ENCODE peak calls at places on chromosomes 3 and 15, in four cellular contexts. Q is stimulated activated CD8-positive, alpha-beta memory T cell treated with anti-CD3 and anti-CD28 coated beads, Interleukin-12 subunit alpha, Interleukin-12 subunit beta, amount 100 ng/mL, for 4 hours; A is HFF-Myc; V is GM04504. G is an unnamed sample.

GRCh38 chr3:41961061-41961749 is 698 bp downstream of the ULK4 start:
- DNase-seq in Q (peak), A (peak), V (peak), G (peak)

GRCh38 chr3:129975332-129976090 is 991 bp downstream of the TRH start:
- DNase-seq in Q (no peak), A (no peak), V (no peak), G (no peak)

GRCh38 chr3:40764722-40765121 is 240.0 kb downstream of the ZNF621 start:
- DNase-seq in Q (no peak), A (no peak), V (no peak), G (no peak)

GRCh38 chr15:68997930-68998777 is 16.3 kb upstream of the NOX5 start:
- DNase-seq in Q (no peak), A (no peak), V (no peak), G (no peak)

GRCh38 chr15:93476491-93477176 is 387.6 kb upstream of the RGMA start:
- DNase-seq in Q (no peak), A (no peak), V (no peak), G (no peak)

GRCh38 chr3:117407317-117407716 is 697.7 kb downstream of the TUSC7 start:
- DNase-seq in Q (no peak), A (no peak), V (no peak), G (no peak)

GRCh38 chr3:30778923-30779322 is 115.5 kb downstream of the GADL1 start:
- DNase-seq in Q (no peak), A (no peak), V (no peak), G (no peak)

GRCh38 chr15:90343391-90343790 is 8.7 kb upstream of the ZNF774 start:
- DNase-seq in Q (no peak), A (no peak), V (no peak), G (no peak)

GRCh38 chr3:18747383-18747782 is 322.2 kb upstream of the SATB1 start:
- DNase-seq in Q (no peak), A (no peak), V (no peak), G (no peak)

GRCh38 chr3:187954486-187955075 is 199.4 kb upstream of the LPP start:
- DNase-seq in Q (no peak), A (no peak), V (peak), G (no peak)

GRCh38 chr3:43755511-43756200 is 64.9 kb downstream of the ABHD5 start:
- DNase-seq in Q (no peak), A (no peak), V (no peak), G (no peak)

GRCh38 chr15:64334530-64334929 is 21.4 kb downstream of the CSNK1G1 start:
- DNase-seq in Q (no peak), A (no peak), V (no peak), G (peak)

GRCh38 chr3:126360714-126361060 is 3.5 kb upstream of the KLF15 start:
- DNase-seq in Q (no peak), A (no peak), V (no peak), G (no peak)

GRCh38 chr3:155026999-155027591 is 53.0 kb upstream of the MME start:
- DNase-seq in Q (no peak), A (no peak), V (peak), G (no peak)

GRCh38 chr15:23072633-23073032 is 33.3 kb upstream of the TUBGCP5 start:
- DNase-seq in Q (no peak), A (no peak), V (no peak), G (no peak)

GRCh38 chr3:62525276-62525675 is 151.9 kb upstream of the FEZF2 start:
- DNase-seq in Q (no peak), A (peak), V (no peak), G (no peak)

GRCh38 chr3:168977696-168978374 is 685.7 kb downstream of the MECOM start:
- DNase-seq in Q (no peak), A (no peak), V (no peak), G (no peak)

GRCh38 chr15:58357529-58358476 is 74.0 kb upstream of the LIPC start:
- DNase-seq in Q (no peak), A (no peak), V (no peak), G (no peak)

GRCh38 chr3:161163297-161163696 is 57.8 kb upstream of the NMD3 start:
- DNase-seq in Q (no peak), A (peak), V (peak), G (no peak)

GRCh38 chr15:85607842-85608241 is 186.9 kb downstream of the KLHL25 start:
- DNase-seq in Q (no peak), A (no peak), V (peak), G (no peak)

GRCh38 chr3:119211193-119211592 is 29.5 kb downstream of the B4GALT4 start:
- DNase-seq in Q (no peak), A (no peak), V (no peak), G (no peak)

GRCh38 chr15:91992940-91993339 is 139.4 kb downstream of the SLCO3A1 start:
- DNase-seq in Q (no peak), A (no peak), V (no peak), G (no peak)

GRCh38 chr3:50502584-50503423 is 630 bp downstream of the CACNA2D2 start:
- DNase-seq in Q (peak), A (no peak), V (no peak), G (peak)

GRCh38 chr15:66778716-66779115 is 76.7 kb downstream of the SMAD6 start:
- DNase-seq in Q (no peak), A (no peak), V (no peak), G (no peak)

GRCh38 chr3:48820626-48821324 is 26.9 kb downstream of the PRKAR2A start:
- DNase-seq in Q (no peak), A (peak), V (no peak), G (no peak)

GRCh38 chr3:55426486-55426885 is 60.6 kb downstream of the WNT5A start:
- DNase-seq in Q (no peak), A (no peak), V (no peak), G (no peak)

GRCh38 chr3:51191768-51192167 is 193.3 kb upstream of the MANF start:
- DNase-seq in Q (no peak), A (no peak), V (no peak), G (no peak)

GRCh38 chr3:132543016-132543739 is 53.9 kb upstream of the ACKR4 start:
- DNase-seq in Q (no peak), A (peak), V (peak), G (no peak)

GRCh38 chr3:20809356-20809755 is 623.4 kb upstream of the SGO1 start:
- DNase-seq in Q (no peak), A (no peak), V (no peak), G (no peak)

GRCh38 chr3:37491343-37491742 is 317.0 kb upstream of the LRRFIP2 start:
- DNase-seq in Q (no peak), A (no peak), V (no peak), G (no peak)

GRCh38 chr3:196322-197153 is at the start of gene CHL1:
- DNase-seq in Q (no peak), A (no peak), V (no peak), G (no peak)

GRCh38 chr15:27679621-27680521 is 419.2 kb downstream of the OCA2 start:
- DNase-seq in Q (no peak), A (no peak), V (no peak), G (no peak)